ENCODE peak calls at places on chromosomes 7 and 10, in nine cellular contexts. Z, U, S, W, I, Q, X, R and O are unnamed samples.

GRCh38 chr10:76149182-76149581 is 717.8 kb downstream of the LRMDA start:
- DNase-seq in Z (no peak), U (no peak), S (no peak), W (peak; percentile 72), I (no peak), Q (no peak), X (no peak), R (no peak), O (no peak)

GRCh38 chr7:154686305-154686704 is 316.6 kb downstream of the PAXIP1 start:
- DNase-seq in Z (no peak), U (no peak), S (no peak), W (no peak), I (no peak), Q (no peak), X (no peak), R (no peak), O (no peak)

GRCh38 chr10:29617880-29618340 is 16.9 kb downstream of the SVIL start:
- DNase-seq in Z (no peak), U (no peak), S (no peak), W (no peak), I (no peak), Q (no peak), X (no peak), R (no peak), O (peak; percentile 35)

GRCh38 chr7:77216233-77216632 is 16.6 kb upstream of the FGL2 start:
- DNase-seq in Z (no peak), U (no peak), S (no peak), W (no peak), I (no peak), Q (no peak), X (no peak), R (no peak), O (no peak)

GRCh38 chr10:131792011-131792651 is 108.7 kb upstream of the PPP2R2D start:
- DNase-seq in Z (peak; percentile 47), U (no peak), S (no peak), W (no peak), I (peak; percentile 22), Q (no peak), X (no peak), R (no peak), O (no peak)

GRCh38 chr7:31104361-31105255 is 52.5 kb downstream of the ADCYAP1R1 start:
- DNase-seq in Z (peak; percentile 41), U (no peak), S (no peak), W (no peak), I (peak; percentile 38), Q (no peak), X (no peak), R (no peak), O (no peak)

GRCh38 chr10:47361293-47361692 is 13.1 kb downstream of the RBP3 start:
- DNase-seq in Z (peak; percentile 70), U (no peak), S (peak; percentile 16), W (no peak), I (peak; percentile 38), Q (no peak), X (no peak), R (peak; percentile 10), O (no peak)

GRCh38 chr10:83648184-83648583 is 491.1 kb upstream of the GHITM start:
- DNase-seq in Z (no peak), U (no peak), S (no peak), W (no peak), I (no peak), Q (no peak), X (no peak), R (no peak), O (no peak)

GRCh38 chr7:70116867-70117266 is 518.6 kb downstream of the AUTS2 start:
- DNase-seq in Z (no peak), U (no peak), S (no peak), W (no peak), I (no peak), Q (no peak), X (no peak), R (no peak), O (no peak)

GRCh38 chr10:69087600-69088470 is at the start of gene SRGN:
- DNase-seq in Z (no peak), U (peak; percentile 71), S (peak; percentile 62), W (peak; percentile 62), I (peak; percentile 70), Q (peak; percentile 33), X (peak; percentile 75), R (no peak), O (peak; percentile 64)

GRCh38 chr7:48085433-48085791 is 3.7 kb upstream of the UPP1 start:
- DNase-seq in Z (no peak), U (no peak), S (no peak), W (no peak), I (no peak), Q (no peak), X (no peak), R (no peak), O (no peak)

GRCh38 chr7:234712-235553 is 42.6 kb downstream of the FAM20C start:
- DNase-seq in Z (peak; percentile 90), U (no peak), S (peak; percentile 71), W (no peak), I (peak; percentile 76), Q (peak; percentile 65), X (no peak), R (peak; percentile 78), O (peak; percentile 84)

GRCh38 chr10:129323877-129324276 is 143.2 kb upstream of the MGMT start:
- DNase-seq in Z (no peak), U (no peak), S (peak; percentile 38), W (no peak), I (no peak), Q (no peak), X (no peak), R (no peak), O (no peak)

GRCh38 chr7:103129702-103130557 is 19.0 kb downstream of the NAPEPLD start:
- DNase-seq in Z (no peak), U (no peak), S (no peak), W (no peak), I (no peak), Q (no peak), X (no peak), R (no peak), O (no peak)

GRCh38 chr10:10564081-10564480 is 453.6 kb upstream of the CELF2 start:
- DNase-seq in Z (no peak), U (no peak), S (no peak), W (no peak), I (no peak), Q (no peak), X (no peak), R (no peak), O (no peak)

GRCh38 chr10:123153486-123154091 is 613 bp upstream of the BUB3 start:
- DNase-seq in Z (no peak), U (no peak), S (no peak), W (no peak), I (no peak), Q (no peak), X (no peak), R (no peak), O (no peak)

GRCh38 chr10:97759981-97760345 is 11.8 kb downstream of the SFRP5 start:
- DNase-seq in Z (peak; percentile 27), U (no peak), S (no peak), W (no peak), I (no peak), Q (no peak), X (no peak), R (no peak), O (no peak)

GRCh38 chr7:75039709-75040108 is 33.9 kb downstream of the RCC1L start:
- DNase-seq in Z (no peak), U (no peak), S (no peak), W (no peak), I (no peak), Q (no peak), X (no peak), R (no peak), O (no peak)

GRCh38 chr7:1555813-1556540 is at the start of gene TMEM184A:
- DNase-seq in Z (no peak), U (no peak), S (no peak), W (no peak), I (peak; percentile 96), Q (no peak), X (no peak), R (peak; percentile 89), O (peak; percentile 62)

GRCh38 chr10:15189133-15189881 is 20.8 kb upstream of the NMT2 start:
- DNase-seq in Z (no peak), U (no peak), S (no peak), W (no peak), I (no peak), Q (no peak), X (no peak), R (no peak), O (no peak)

GRCh38 chr7:142362349-142362748 is 104.5 kb upstream of the PRSS58 start:
- DNase-seq in Z (no peak), U (no peak), S (no peak), W (no peak), I (no peak), Q (no peak), X (no peak), R (no peak), O (no peak)

GRCh38 chr10:129631870-129632623 is 165.0 kb downstream of the MGMT start:
- DNase-seq in Z (no peak), U (no peak), S (no peak), W (no peak), I (no peak), Q (no peak), X (no peak), R (no peak), O (no peak)

GRCh38 chr10:126357169-126357568 is 31.1 kb downstream of the ADAM12 start:
- DNase-seq in Z (no peak), U (no peak), S (no peak), W (no peak), I (no peak), Q (no peak), X (no peak), R (no peak), O (no peak)
- H3K9me3 ChIP-seq in Z (peaks cover 8% of the 10 kb centered on the region), U (peaks cover 6% of the 10 kb centered on the region), S (peaks cover 8% of the 10 kb centered on the region), W (peaks cover 6% of the 10 kb centered on the region), I (peaks cover 15% of the 10 kb centered on the region), Q (peaks cover 8% of the 10 kb centered on the region), X (no peaks in the 10 kb centered on the region), R (peaks cover 23% of the 10 kb centered on the region), O (peaks cover 2% of the 10 kb centered on the region)

GRCh38 chr10:71744897-71745658 is 25.5 kb upstream of the C10orf105 start:
- DNase-seq in Z (no peak), U (no peak), S (no peak), W (no peak), I (no peak), Q (no peak), X (no peak), R (no peak), O (no peak)
- H3K27ac ChIP-seq in Z (no peak overlapping the region), U (no peak overlapping the region), S (no peak overlapping the region), W (no peak overlapping the region), I (no peak overlapping the region), Q (no peak overlapping the region), X (peak overlapping the region; percentile 78), R (no peak overlapping the region), O (no peak overlapping the region)

GRCh38 chr7:3326246-3326645 is 25.2 kb downstream of the SDK1 start:
- DNase-seq in Z (no peak), U (no peak), S (peak; percentile 28), W (no peak), I (no peak), Q (no peak), X (no peak), R (no peak), O (no peak)
- H3K9me3 ChIP-seq in Z (peaks cover 1% of the 10 kb centered on the region), U (no peaks in the 10 kb centered on the region), S (no peaks in the 10 kb centered on the region), W (no peaks in the 10 kb centered on the region), I (no peaks in the 10 kb centered on the region), Q (no peaks in the 10 kb centered on the region), X (no peaks in the 10 kb centered on the region), R (no peaks in the 10 kb centered on the region), O (no peaks in the 10 kb centered on the region)

DNA sequence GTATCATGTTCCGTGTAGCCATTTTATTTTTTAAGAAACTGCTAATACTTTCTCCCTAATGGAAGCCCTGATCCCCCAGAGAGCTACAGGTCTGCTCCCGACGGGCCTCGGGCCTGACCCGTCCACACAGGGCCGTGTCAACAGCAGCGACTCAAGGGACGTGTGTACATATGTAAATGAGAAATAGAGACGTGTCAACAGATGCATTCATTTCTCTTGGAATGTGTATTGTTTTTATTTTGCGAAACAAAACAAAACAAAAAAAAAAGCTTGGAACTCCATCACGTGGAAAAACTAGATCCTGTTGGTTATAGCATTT is 31.7 kb upstream of the PPIF start:
- DNase-seq in Z (no peak), U (no peak), S (no peak), W (no peak), I (no peak), Q (no peak), X (no peak), R (no peak), O (no peak)
- H3K27ac ChIP-seq in Z (no peak overlapping the region), U (no peak overlapping the region), S (no peak overlapping the region), W (no peak overlapping the region), I (no peak overlapping the region), Q (no peak overlapping the region), X (no peak overlapping the region), R (no peak overlapping the region), O (no peak overlapping the region)